ENCODE peak calls at places on chromosomes 16 and 17, in six cellular contexts. One of them, this sample, is unnamed.

GRCh38 chr17:64507418-64507766 is 615 bp downstream of the CEP95 start:
- DNase-seq in tibial artery: no peak
- DNase-seq in substantia nigra: no peak
- DNase-seq in mammary epithelial cell: peak; percentile 61
- DNase-seq in CD4-positive, alpha-beta T cell: no peak
- DNase-seq in hepatocyte: peak; percentile 81
- DNase-seq in this sample: no peak

GRCh38 chr17:17994271-17994670 is 21.6 kb downstream of the DRC3 start:
- DNase-seq in tibial artery: no peak
- DNase-seq in substantia nigra: peak; percentile 5
- DNase-seq in mammary epithelial cell: no peak
- DNase-seq in CD4-positive, alpha-beta T cell: no peak
- DNase-seq in hepatocyte: peak; percentile 46
- DNase-seq in this sample: no peak

GRCh38 chr16:85612801-85613608 is at the start of gene GSE1:
- DNase-seq in tibial artery: peak; percentile 89
- DNase-seq in substantia nigra: peak; percentile 47
- DNase-seq in mammary epithelial cell: peak; percentile 88
- DNase-seq in CD4-positive, alpha-beta T cell: peak; percentile 37
- DNase-seq in hepatocyte: peak; percentile 97
- DNase-seq in this sample: peak; percentile 97

GRCh38 chr16:67628216-67628615 is 16.7 kb upstream of the CARMIL2 start:
- DNase-seq in tibial artery: no peak
- DNase-seq in substantia nigra: no peak
- DNase-seq in mammary epithelial cell: no peak
- DNase-seq in CD4-positive, alpha-beta T cell: no peak
- DNase-seq in hepatocyte: no peak
- DNase-seq in this sample: no peak

GRCh38 chr17:48998557-48999440 is 1.6 kb downstream of the IGF2BP1 start:
- DNase-seq in tibial artery: no peak
- DNase-seq in substantia nigra: no peak
- DNase-seq in mammary epithelial cell: no peak
- DNase-seq in CD4-positive, alpha-beta T cell: no peak
- DNase-seq in hepatocyte: peak; percentile 59
- DNase-seq in this sample: no peak

GRCh38 chr16:84785843-84786538 is 33.8 kb upstream of the CRISPLD2 start:
- DNase-seq in tibial artery: no peak
- DNase-seq in substantia nigra: no peak
- DNase-seq in mammary epithelial cell: no peak
- DNase-seq in CD4-positive, alpha-beta T cell: no peak
- DNase-seq in hepatocyte: peak; percentile 73
- DNase-seq in this sample: no peak

GRCh38 chr17:77700165-77700881 is 258.2 kb upstream of the TNRC6C start:
- DNase-seq in tibial artery: no peak
- DNase-seq in substantia nigra: no peak
- DNase-seq in mammary epithelial cell: no peak
- DNase-seq in CD4-positive, alpha-beta T cell: no peak
- DNase-seq in hepatocyte: no peak
- DNase-seq in this sample: no peak

GRCh38 chr17:27849474-27850185 is 43.5 kb downstream of the LYRM9 start:
- DNase-seq in tibial artery: no peak
- DNase-seq in substantia nigra: no peak
- DNase-seq in mammary epithelial cell: no peak
- DNase-seq in CD4-positive, alpha-beta T cell: no peak
- DNase-seq in hepatocyte: no peak
- DNase-seq in this sample: no peak

GRCh38 chr17:15029469-15029868 is 235.7 kb downstream of the PMP22 start:
- DNase-seq in tibial artery: no peak
- DNase-seq in substantia nigra: no peak
- DNase-seq in mammary epithelial cell: no peak
- DNase-seq in CD4-positive, alpha-beta T cell: no peak
- DNase-seq in hepatocyte: no peak
- DNase-seq in this sample: no peak

GRCh38 chr17:45146616-45147101 is 1.6 kb upstream of the HEXIM1 start:
- DNase-seq in tibial artery: no peak
- DNase-seq in substantia nigra: no peak
- DNase-seq in mammary epithelial cell: peak; percentile 58
- DNase-seq in CD4-positive, alpha-beta T cell: no peak
- DNase-seq in hepatocyte: peak; percentile 74
- DNase-seq in this sample: no peak

GRCh38 chr16:58652741-58653140 is 23.1 kb upstream of the CNOT1 start:
- DNase-seq in tibial artery: no peak
- DNase-seq in substantia nigra: no peak
- DNase-seq in mammary epithelial cell: no peak
- DNase-seq in CD4-positive, alpha-beta T cell: no peak
- DNase-seq in hepatocyte: no peak
- DNase-seq in this sample: no peak

GRCh38 chr17:40542562-40543411 is 22.5 kb downstream of the CCR7 start:
- DNase-seq in tibial artery: peak; percentile 93
- DNase-seq in substantia nigra: no peak
- DNase-seq in mammary epithelial cell: peak; percentile 96
- DNase-seq in CD4-positive, alpha-beta T cell: no peak
- DNase-seq in hepatocyte: peak; percentile 86
- DNase-seq in this sample: no peak

GRCh38 chr17:33039874-33040273 is 48.2 kb downstream of the SPACA3 start:
- DNase-seq in tibial artery: no peak
- DNase-seq in substantia nigra: no peak
- DNase-seq in mammary epithelial cell: peak; percentile 90
- DNase-seq in CD4-positive, alpha-beta T cell: no peak
- DNase-seq in hepatocyte: no peak
- DNase-seq in this sample: no peak

GRCh38 chr17:79789943-79790804 is 6.7 kb downstream of the CBX8 start:
- DNase-seq in tibial artery: no peak
- DNase-seq in substantia nigra: peak; percentile 27
- DNase-seq in mammary epithelial cell: no peak
- DNase-seq in CD4-positive, alpha-beta T cell: no peak
- DNase-seq in hepatocyte: peak; percentile 79
- DNase-seq in this sample: peak; percentile 73

GRCh38 chr17:27384261-27384701 is 72.0 kb upstream of the KSR1 start:
- DNase-seq in tibial artery: peak; percentile 71
- DNase-seq in substantia nigra: peak; percentile 63
- DNase-seq in mammary epithelial cell: peak; percentile 97
- DNase-seq in CD4-positive, alpha-beta T cell: no peak
- DNase-seq in hepatocyte: no peak
- DNase-seq in this sample: no peak

GRCh38 chr16:10170016-10170415 is 12.2 kb downstream of the GRIN2A start:
- DNase-seq in tibial artery: no peak
- DNase-seq in substantia nigra: no peak
- DNase-seq in mammary epithelial cell: no peak
- DNase-seq in CD4-positive, alpha-beta T cell: no peak
- DNase-seq in hepatocyte: no peak
- DNase-seq in this sample: no peak

GRCh38 chr17:79657861-79658810 is 47.3 kb upstream of the RBFOX3 start:
- DNase-seq in tibial artery: no peak
- DNase-seq in substantia nigra: no peak
- DNase-seq in mammary epithelial cell: no peak
- DNase-seq in CD4-positive, alpha-beta T cell: no peak
- DNase-seq in hepatocyte: no peak
- DNase-seq in this sample: no peak

GRCh38 chr17:72121164-72122001 is 563 bp downstream of the SOX9 start:
- DNase-seq in tibial artery: no peak
- DNase-seq in substantia nigra: peak; percentile 47
- DNase-seq in mammary epithelial cell: peak; percentile 54
- DNase-seq in CD4-positive, alpha-beta T cell: no peak
- DNase-seq in hepatocyte: peak; percentile 63
- DNase-seq in this sample: peak; percentile 61

GRCh38 chr16:87046235-87046634 is 271.0 kb downstream of the C16orf95 start:
- DNase-seq in tibial artery: no peak
- DNase-seq in substantia nigra: no peak
- DNase-seq in mammary epithelial cell: no peak
- DNase-seq in CD4-positive, alpha-beta T cell: no peak
- DNase-seq in hepatocyte: no peak
- DNase-seq in this sample: no peak

GRCh38 chr16:9867176-9867575 is 315.1 kb downstream of the GRIN2A start:
- DNase-seq in tibial artery: no peak
- DNase-seq in substantia nigra: no peak
- DNase-seq in mammary epithelial cell: no peak
- DNase-seq in CD4-positive, alpha-beta T cell: no peak
- DNase-seq in hepatocyte: no peak
- DNase-seq in this sample: no peak

GRCh38 chr17:74736423-74737298 is at the start of gene RAB37:
- DNase-seq in tibial artery: no peak
- DNase-seq in substantia nigra: no peak
- DNase-seq in mammary epithelial cell: no peak
- DNase-seq in CD4-positive, alpha-beta T cell: peak; percentile 34
- DNase-seq in hepatocyte: peak; percentile 91
- DNase-seq in this sample: peak; percentile 75

GRCh38 chr17:74738051-74738996 is 1.3 kb downstream of the RAB37 start:
- DNase-seq in tibial artery: no peak
- DNase-seq in substantia nigra: no peak
- DNase-seq in mammary epithelial cell: no peak
- DNase-seq in CD4-positive, alpha-beta T cell: peak; percentile 68
- DNase-seq in hepatocyte: peak; percentile 18
- DNase-seq in this sample: no peak

GRCh38 chr17:74740641-74741387 is 3.8 kb downstream of the RAB37 start:
- DNase-seq in tibial artery: no peak
- DNase-seq in substantia nigra: no peak
- DNase-seq in mammary epithelial cell: no peak
- DNase-seq in CD4-positive, alpha-beta T cell: no peak
- DNase-seq in hepatocyte: no peak
- DNase-seq in this sample: no peak

GRCh38 chr17:74737299-74738050 is 419 bp downstream of the RAB37 start:
- DNase-seq in tibial artery: no peak
- DNase-seq in substantia nigra: no peak
- DNase-seq in mammary epithelial cell: no peak
- DNase-seq in CD4-positive, alpha-beta T cell: peak; percentile 33
- DNase-seq in hepatocyte: peak; percentile 76
- DNase-seq in this sample: no peak

DNA sequence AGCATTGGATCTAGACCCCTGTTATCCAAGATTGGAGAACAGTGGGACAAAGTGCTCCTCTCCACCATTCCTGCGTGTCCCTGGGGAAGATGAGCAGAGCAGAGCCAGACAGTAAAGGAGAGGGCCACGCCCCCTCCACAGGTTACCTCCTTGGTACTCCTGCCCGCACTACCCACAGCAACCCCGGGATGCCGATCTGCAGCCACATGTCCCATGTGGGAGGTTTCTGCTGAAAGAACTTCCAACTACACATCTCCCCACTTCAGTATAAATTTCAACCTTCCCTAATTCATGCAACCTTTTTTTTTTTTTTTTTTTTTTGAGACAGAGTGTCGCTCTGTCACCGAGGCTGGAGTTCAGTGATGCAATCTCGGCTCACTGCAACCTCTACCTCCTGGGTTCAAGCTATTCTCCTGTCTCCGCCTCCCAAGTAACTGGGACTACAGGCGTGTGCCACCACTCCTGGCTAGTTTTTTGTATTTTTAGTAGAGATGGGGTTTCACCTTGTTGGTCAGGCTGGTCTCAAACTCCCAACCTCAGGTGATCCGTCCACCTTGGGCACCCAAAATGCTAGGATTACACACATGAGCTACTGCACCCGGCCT is 2.3 kb downstream of the RAB37 start:
- DNase-seq in tibial artery: no peak
- DNase-seq in substantia nigra: no peak
- DNase-seq in mammary epithelial cell: no peak
- DNase-seq in CD4-positive, alpha-beta T cell: no peak
- DNase-seq in hepatocyte: no peak
- DNase-seq in this sample: no peak
- H3K27ac ChIP-seq in tibial artery: no peak overlapping the region
- H3K27ac ChIP-seq in substantia nigra: no peak overlapping the region
- H3K27ac ChIP-seq in mammary epithelial cell: no peak overlapping the region
- H3K27ac ChIP-seq in CD4-positive, alpha-beta T cell: peak overlapping the region; percentile 70
- H3K27ac ChIP-seq in hepatocyte: no peak overlapping the region
- H3K27ac ChIP-seq in this sample: no peak overlapping the region

GRCh38 chr16:70715113-70715711 is 29.4 kb upstream of the MTSS2 start:
- DNase-seq in tibial artery: peak; percentile 91
- DNase-seq in substantia nigra: peak; percentile 71
- DNase-seq in mammary epithelial cell: peak; percentile 99
- DNase-seq in CD4-positive, alpha-beta T cell: no peak
- DNase-seq in hepatocyte: peak; percentile 86
- DNase-seq in this sample: peak; percentile 75
- H3K27ac ChIP-seq in tibial artery: peak overlapping the region; percentile 91
- H3K27ac ChIP-seq in substantia nigra: peak overlapping the region; percentile 11
- H3K27ac ChIP-seq in mammary epithelial cell: peak overlapping the region; percentile 67
- H3K27ac ChIP-seq in CD4-positive, alpha-beta T cell: no peak overlapping the region
- H3K27ac ChIP-seq in hepatocyte: peak overlapping the region; percentile 89
- H3K27ac ChIP-seq in this sample: peak overlapping the region; percentile 48

DNA sequence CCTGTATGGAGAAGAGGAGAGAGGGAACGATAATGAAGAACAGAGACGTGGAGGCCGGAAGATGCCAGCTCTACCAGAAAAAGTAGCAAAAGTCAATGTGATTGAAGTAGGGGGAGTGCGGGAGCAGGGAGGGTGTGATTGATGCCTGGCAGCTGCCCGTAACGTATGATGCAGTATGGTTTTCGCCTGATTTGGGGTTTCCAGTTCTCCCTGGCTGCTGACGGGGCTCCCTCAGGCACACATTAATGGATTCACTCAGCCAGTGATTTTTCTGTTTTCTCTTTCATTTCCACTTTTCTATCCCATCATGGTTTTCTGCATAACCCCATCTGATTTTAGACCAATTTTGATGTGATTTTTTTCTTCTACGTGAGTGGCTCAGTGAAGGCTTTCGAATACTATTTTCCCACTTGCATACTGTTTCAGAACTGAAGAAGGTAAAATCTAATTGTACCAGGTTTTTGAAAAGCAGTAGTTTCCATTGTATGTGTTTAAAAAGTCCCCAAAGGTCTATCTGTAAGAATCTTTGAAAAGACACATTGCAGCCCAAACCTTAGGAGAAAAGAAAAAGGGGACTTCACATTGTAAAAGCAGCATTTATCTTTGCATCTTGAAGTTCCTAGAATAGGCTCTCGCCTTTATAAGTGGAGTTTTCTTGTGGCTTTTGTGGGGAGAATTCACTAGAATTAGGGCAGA is 62.2 kb downstream of the PRKCA start:
- DNase-seq in tibial artery: no peak
- DNase-seq in substantia nigra: no peak
- DNase-seq in mammary epithelial cell: no peak
- DNase-seq in CD4-positive, alpha-beta T cell: no peak
- DNase-seq in hepatocyte: no peak
- DNase-seq in this sample: no peak
- H3K27ac ChIP-seq in tibial artery: no peak overlapping the region
- H3K27ac ChIP-seq in substantia nigra: no peak overlapping the region
- H3K27ac ChIP-seq in mammary epithelial cell: no peak overlapping the region
- H3K27ac ChIP-seq in CD4-positive, alpha-beta T cell: no peak overlapping the region
- H3K27ac ChIP-seq in hepatocyte: no peak overlapping the region
- H3K27ac ChIP-seq in this sample: no peak overlapping the region

GRCh38 chr17:19613979-19614378 is 34.6 kb upstream of the ALDH3A2 start:
- DNase-seq in tibial artery: no peak
- DNase-seq in substantia nigra: no peak
- DNase-seq in mammary epithelial cell: no peak
- DNase-seq in CD4-positive, alpha-beta T cell: no peak
- DNase-seq in hepatocyte: no peak
- DNase-seq in this sample: no peak

GRCh38 chr17:19614900-19615299 is 33.7 kb upstream of the ALDH3A2 start:
- DNase-seq in tibial artery: no peak
- DNase-seq in substantia nigra: no peak
- DNase-seq in mammary epithelial cell: no peak
- DNase-seq in CD4-positive, alpha-beta T cell: no peak
- DNase-seq in hepatocyte: no peak
- DNase-seq in this sample: no peak

GRCh38 chr17:19621697-19622096 is 26.9 kb upstream of the ALDH3A2 start:
- DNase-seq in tibial artery: no peak
- DNase-seq in substantia nigra: no peak
- DNase-seq in mammary epithelial cell: no peak
- DNase-seq in CD4-positive, alpha-beta T cell: no peak
- DNase-seq in hepatocyte: no peak
- DNase-seq in this sample: no peak

GRCh38 chr17:19619705-19620325 is 28.7 kb upstream of the ALDH3A2 start:
- DNase-seq in tibial artery: no peak
- DNase-seq in substantia nigra: no peak
- DNase-seq in mammary epithelial cell: no peak
- DNase-seq in CD4-positive, alpha-beta T cell: no peak
- DNase-seq in hepatocyte: no peak
- DNase-seq in this sample: no peak

GRCh38 chr17:19618015-19618414 is 30.5 kb upstream of the ALDH3A2 start:
- DNase-seq in tibial artery: no peak
- DNase-seq in substantia nigra: no peak
- DNase-seq in mammary epithelial cell: no peak
- DNase-seq in CD4-positive, alpha-beta T cell: no peak
- DNase-seq in hepatocyte: no peak
- DNase-seq in this sample: no peak
- H3K27ac ChIP-seq in tibial artery: no peak overlapping the region
- H3K27ac ChIP-seq in substantia nigra: no peak overlapping the region
- H3K27ac ChIP-seq in mammary epithelial cell: no peak overlapping the region
- H3K27ac ChIP-seq in CD4-positive, alpha-beta T cell: no peak overlapping the region
- H3K27ac ChIP-seq in hepatocyte: no peak overlapping the region
- H3K27ac ChIP-seq in this sample: no peak overlapping the region

This sample was measured in lower lobe of right lung.